ENCODE peak calls at places on chromosomes 13 and 19, in ten cellular contexts. I is activated CD8-positive, alpha-beta T cell treated with anti-CD3 and anti-CD28 coated beads, Interleukin-2, amount 10 ng/mL, durations not matched to agents 7 days and 5 days; E is Daoy; Y is kidney glomerular epithelial cell; W is GOT3; G is cortex of kidney; V is Caco-2; P is astrocyte of the cerebellum; J is ACHN; Q is nephron progenitor cell. L is an unnamed sample.

GRCh38 chr13:113527272-113527958 is 36.9 kb upstream of the DCUN1D2 start:
- DNase-seq in G (no peak), Q (no peak), I (no peak), P (no peak), W (no peak), V (no peak), Y (no peak), E (no peak), J (no peak), L (no peak)

GRCh38 chr13:80048802-80049201 is 292.1 kb downstream of the SPRY2 start:
- DNase-seq in J (peak), W (peak), I (peak), Y (peak), E (peak), Q (peak), V (no peak), P (peak), G (no peak), L (peak)

GRCh38 chr13:54884645-54885044 is 1856.0 kb downstream of the OLFM4 start:
- DNase-seq in P (no peak), E (no peak), Y (no peak), V (no peak), W (no peak), Q (no peak), G (no peak), I (no peak), J (no peak), L (no peak)

GRCh38 chr13:74203576-74203975 is 69.4 kb upstream of the KLF12 start:
- DNase-seq in J (no peak), P (peak), G (no peak), W (no peak), Y (no peak), V (no peak), E (no peak), I (no peak), Q (no peak), L (peak)

GRCh38 chr13:36673352-36673751 is 468 bp upstream of the SERTM1 start:
- DNase-seq in E (no peak), P (no peak), Y (no peak), Q (no peak), I (no peak), V (no peak), G (no peak), J (no peak), W (no peak), L (no peak)

GRCh38 chr13:48580185-48580803 is 47.4 kb upstream of the RCBTB2 start:
- DNase-seq in P (peak), V (peak), G (no peak), E (peak), J (peak), W (no peak), Y (peak), Q (peak), I (peak), L (peak)

GRCh38 chr13:31862828-31863227 is 123.5 kb downstream of the RXFP2 start:
- DNase-seq in G (no peak), P (no peak), I (no peak), W (no peak), E (no peak), V (no peak), Q (no peak), J (no peak), Y (no peak), L (no peak)

GRCh38 chr19:40763963-40764362 is 11.4 kb upstream of the MIA start:
- DNase-seq in J (no peak), I (no peak), Q (no peak), E (no peak), V (no peak), W (no peak), P (no peak), G (no peak), Y (no peak), L (no peak)

GRCh38 chr19:16778796-16779411 is 50.3 kb upstream of the SIN3B start:
- DNase-seq in V (peak), I (peak), W (no peak), J (peak), Q (peak), E (peak), P (peak), Y (peak), G (no peak), L (peak)

GRCh38 chr19:45117666-45118065 is 24.7 kb downstream of the PPP1R37 start:
- DNase-seq in Y (no peak), G (no peak), I (no peak), Q (no peak), P (no peak), E (no peak), J (no peak), V (no peak), W (no peak), L (no peak)

GRCh38 chr19:18340237-18340989 is at the start of gene PGPEP1:
- DNase-seq in W (no peak), G (no peak), E (peak), J (peak), Y (no peak), Q (peak), I (peak), V (peak), P (no peak), L (no peak)

GRCh38 chr19:48614436-48615144 is at the start of gene FAM83E:
- DNase-seq in E (peak), Q (no peak), G (no peak), W (no peak), V (peak), Y (no peak), J (no peak), I (no peak), P (no peak), L (no peak)